ENCODE peak calls at places on chromosomes 7 and 10, in eight cellular contexts. F, Z, Q, C, H, N, T and Y are unnamed samples.

GRCh38 chr10:24382979-24383663 is 174.2 kb downstream of the KIAA1217 start:
- DNase-seq in F (no peak), Z (no peak), Q (no peak), C (peak), H (no peak), N (no peak), T (peak), Y (no peak)

GRCh38 chr7:30062587-30062986 is 34.4 kb downstream of the PLEKHA8 start:
- DNase-seq in F (no peak), Z (peak), Q (no peak), C (peak), H (peak), N (no peak), T (peak), Y (no peak)

GRCh38 chr7:77734590-77735421 is 38.5 kb downstream of the RSBN1L start:
- DNase-seq in F (no peak), Z (no peak), Q (no peak), C (no peak), H (no peak), N (no peak), T (no peak), Y (no peak)

GRCh38 chr10:48905311-48905710 is 34.3 kb downstream of the LRRC18 start:
- DNase-seq in F (no peak), Z (no peak), Q (no peak), C (no peak), H (no peak), N (no peak), T (no peak), Y (no peak)

GRCh38 chr7:103752995-103753394 is 236.5 kb downstream of the RELN start:
- DNase-seq in F (no peak), Z (no peak), Q (no peak), C (no peak), H (peak), N (no peak), T (peak), Y (no peak)

GRCh38 chr10:63713191-63714144 is 192.3 kb downstream of the REEP3 start:
- DNase-seq in F (peak), Z (no peak), Q (no peak), C (no peak), H (peak), N (no peak), T (peak), Y (no peak)

GRCh38 chr7:22326181-22326580 is 30.8 kb downstream of the RAPGEF5 start:
- DNase-seq in F (no peak), Z (no peak), Q (no peak), C (no peak), H (no peak), N (no peak), T (no peak), Y (no peak)

GRCh38 chr7:142638581-142638980 is 110.7 kb upstream of the PRSS1 start:
- DNase-seq in F (no peak), Z (no peak), Q (no peak), C (no peak), H (no peak), N (no peak), T (no peak), Y (no peak)

GRCh38 chr10:112435013-112435619 is 11.6 kb downstream of the ZDHHC6 start:
- DNase-seq in F (no peak), Z (peak), Q (no peak), C (no peak), H (peak), N (no peak), T (peak), Y (no peak)

GRCh38 chr7:48089415-48089975 is 430 bp downstream of the UPP1 start:
- DNase-seq in F (no peak), Z (no peak), Q (peak), C (peak), H (peak), N (no peak), T (peak), Y (no peak)

GRCh38 chr10:124688889-124689670 is 55.1 kb downstream of the FAM53B start:
- DNase-seq in F (no peak), Z (no peak), Q (peak), C (no peak), H (no peak), N (no peak), T (no peak), Y (peak)

GRCh38 chr10:48567346-48567745 is 37.5 kb downstream of the ARHGAP22 start:
- DNase-seq in F (no peak), Z (no peak), Q (no peak), C (no peak), H (no peak), N (no peak), T (no peak), Y (no peak)

GRCh38 chr7:41006591-41006990 is 696.3 kb downstream of the INHBA start:
- DNase-seq in F (no peak), Z (no peak), Q (no peak), C (no peak), H (peak), N (no peak), T (peak), Y (no peak)

GRCh38 chr10:35456175-35456574 is 119.9 kb downstream of the CCNY start:
- DNase-seq in F (no peak), Z (no peak), Q (no peak), C (no peak), H (no peak), N (no peak), T (no peak), Y (no peak)

GRCh38 chr7:106038289-106038688 is 73.8 kb downstream of the SYPL1 start:
- DNase-seq in F (no peak), Z (no peak), Q (no peak), C (no peak), H (no peak), N (no peak), T (no peak), Y (no peak)

GRCh38 chr7:76515999-76516443 is 5.7 kb downstream of the UPK3B start:
- DNase-seq in F (no peak), Z (peak), Q (no peak), C (peak), H (peak), N (peak), T (no peak), Y (no peak)

GRCh38 chr10:126062132-126063032 is 166.0 kb downstream of the FANK1 start:
- DNase-seq in F (no peak), Z (peak), Q (no peak), C (no peak), H (peak), N (no peak), T (peak), Y (no peak)